ENCODE peak calls at places on chromosome 5, in five cellular contexts. Z is CD4-positive, CD25-positive, alpha-beta regulatory T cell; H is keratinocyte; I is mesendoderm; A is AG09309. E is an unnamed sample.

GRCh38 chr5:1638658-1639400 is 115.1 kb upstream of the LPCAT1 start:
- DNase-seq in Z (no peak), H (no peak), I (no peak), A (no peak), E (no peak)

GRCh38 chr5:134226441-134227192 is 744 bp upstream of the PPP2CA start:
- DNase-seq in Z (no peak), H (no peak), I (no peak), A (no peak), E (no peak)

GRCh38 chr5:14032944-14033343 is 88.5 kb upstream of the DNAH5 start:
- DNase-seq in Z (no peak), H (no peak), I (no peak), A (no peak), E (no peak)

GRCh38 chr5:3359642-3360041 is 236.0 kb upstream of the IRX1 start:
- DNase-seq in Z (no peak), H (no peak), I (no peak), A (no peak), E (no peak)

GRCh38 chr5:145479271-145479670 is 355.9 kb downstream of the PRELID2 start:
- DNase-seq in Z (no peak), H (peak; percentile 9), I (peak; percentile 49), A (no peak), E (no peak)

GRCh38 chr5:40074801-40075200 is 604.9 kb upstream of the PTGER4 start:
- DNase-seq in Z (no peak), H (no peak), I (no peak), A (no peak), E (no peak)

GRCh38 chr5:80191991-80192398 is 63.9 kb downstream of the SERINC5 start:
- DNase-seq in Z (peak; percentile 52), H (no peak), I (peak; percentile 18), A (no peak), E (no peak)

GRCh38 chr5:172541764-172542120 is 87.4 kb upstream of the SH3PXD2B start:
- DNase-seq in Z (no peak), H (no peak), I (no peak), A (no peak), E (no peak)

GRCh38 chr5:81506378-81506777 is 112.4 kb upstream of the ACOT12 start:
- DNase-seq in Z (no peak), H (no peak), I (no peak), A (no peak), E (no peak)

GRCh38 chr5:81506900-81507588 is 113.1 kb upstream of the ACOT12 start:
- DNase-seq in Z (peak; percentile 42), H (no peak), I (peak; percentile 81), A (peak; percentile 78), E (peak; percentile 64)

GRCh38 chr5:81505672-81506071 is 111.7 kb upstream of the ACOT12 start:
- DNase-seq in Z (no peak), H (no peak), I (no peak), A (no peak), E (no peak)
- H3K4me3 ChIP-seq in Z (no peak overlapping the region), H (no peak overlapping the region), I (no peak overlapping the region), A (no peak overlapping the region), E (no peak overlapping the region)

DNA sequence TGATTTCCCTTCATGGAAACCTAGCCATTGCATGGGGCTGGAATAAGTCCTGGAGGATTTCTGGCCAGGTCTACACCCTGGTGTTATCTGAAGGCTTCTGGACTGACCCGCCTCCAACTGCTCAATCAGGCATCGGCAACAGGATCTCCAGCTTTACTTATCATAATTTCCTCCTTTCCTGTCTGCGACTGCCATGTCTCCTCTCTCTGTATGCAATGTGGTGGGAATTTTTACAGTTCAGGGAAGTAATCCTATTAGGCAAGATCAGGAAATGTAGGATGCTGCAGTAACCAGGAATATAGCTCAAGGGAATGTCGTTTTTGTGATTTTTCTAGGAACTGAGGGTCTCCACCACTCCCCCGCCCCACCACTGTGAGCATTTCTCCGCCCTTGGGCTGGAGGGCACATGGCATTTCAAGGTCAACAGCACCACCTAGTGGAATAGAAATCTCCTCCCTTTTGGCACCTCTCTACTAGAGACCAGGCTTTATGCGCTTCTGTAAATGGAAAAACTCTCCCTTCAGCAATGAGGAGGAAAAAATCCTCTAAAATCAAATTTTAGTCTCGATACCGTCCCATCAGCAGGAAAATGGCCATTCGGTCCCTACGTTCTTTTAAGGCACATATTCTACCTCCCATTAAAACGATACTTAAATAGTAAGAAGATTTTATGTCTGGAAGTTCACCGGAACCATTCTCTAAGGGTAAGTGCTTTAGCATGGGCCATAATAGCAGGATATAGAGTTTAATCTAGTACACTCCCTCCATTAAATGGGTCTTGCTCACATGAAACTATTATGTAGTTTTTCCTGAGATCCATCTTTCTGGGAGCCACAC is 93.0 kb downstream of the YTHDC2 start:
- DNase-seq in Z (peak; percentile 56), H (no peak), I (peak; percentile 85), A (no peak), E (no peak)
- H3K4me3 ChIP-seq in Z (no peak overlapping the region), H (no peak overlapping the region), I (no peak overlapping the region), A (no peak overlapping the region), E (peak overlapping the region; percentile 4)

DNA sequence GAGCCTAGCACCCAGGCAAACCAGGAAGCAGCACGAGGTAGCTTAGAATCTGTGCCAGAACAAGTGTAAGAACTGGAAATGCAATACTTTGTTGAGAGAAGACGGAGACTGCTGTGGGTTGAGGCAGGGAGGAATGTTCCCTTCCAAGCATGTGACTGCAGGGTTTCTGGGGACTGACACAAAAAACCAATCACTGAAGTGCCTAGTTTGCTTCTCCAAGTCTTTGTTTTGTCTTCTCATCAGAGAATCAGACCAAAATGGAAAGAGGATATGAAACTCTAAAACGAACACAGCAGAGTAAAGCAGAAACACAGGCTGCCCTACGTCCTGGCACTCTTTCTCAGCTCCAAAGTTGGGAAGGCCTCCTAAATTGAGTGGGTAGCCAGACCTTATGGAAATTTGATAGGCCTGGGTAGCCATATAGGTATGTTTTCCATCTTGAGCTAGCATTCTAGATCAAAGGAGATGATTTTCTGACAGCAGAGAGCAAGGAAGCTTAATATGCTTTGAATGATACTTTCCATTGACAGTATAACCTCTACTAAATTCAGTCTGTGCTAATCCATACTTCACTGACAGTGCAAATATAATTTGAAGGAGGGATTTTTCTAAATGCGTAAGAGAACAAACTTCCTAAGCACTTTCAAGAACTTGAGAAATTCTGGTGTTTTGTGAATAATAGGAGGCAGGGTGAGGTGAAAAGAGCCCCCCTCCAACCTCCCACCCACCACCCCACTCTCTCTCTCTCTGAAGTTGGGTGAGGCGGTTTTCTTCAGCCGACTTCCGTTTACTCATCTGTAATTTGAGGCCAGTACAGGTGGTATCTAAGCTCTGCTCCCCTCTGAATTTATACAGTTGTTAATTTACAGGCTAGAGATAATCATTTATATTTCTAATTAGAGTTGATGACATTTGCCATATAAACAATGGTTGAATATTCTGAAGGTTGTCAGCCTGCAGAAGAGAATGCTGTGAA is 5.5 kb downstream of the ADRB2 start:
- DNase-seq in Z (no peak), H (no peak), I (no peak), A (no peak), E (no peak)
- H3K4me3 ChIP-seq in Z (no peak overlapping the region), H (peak overlapping the region; percentile 83), I (no peak overlapping the region), A (no peak overlapping the region), E (no peak overlapping the region)

DNA sequence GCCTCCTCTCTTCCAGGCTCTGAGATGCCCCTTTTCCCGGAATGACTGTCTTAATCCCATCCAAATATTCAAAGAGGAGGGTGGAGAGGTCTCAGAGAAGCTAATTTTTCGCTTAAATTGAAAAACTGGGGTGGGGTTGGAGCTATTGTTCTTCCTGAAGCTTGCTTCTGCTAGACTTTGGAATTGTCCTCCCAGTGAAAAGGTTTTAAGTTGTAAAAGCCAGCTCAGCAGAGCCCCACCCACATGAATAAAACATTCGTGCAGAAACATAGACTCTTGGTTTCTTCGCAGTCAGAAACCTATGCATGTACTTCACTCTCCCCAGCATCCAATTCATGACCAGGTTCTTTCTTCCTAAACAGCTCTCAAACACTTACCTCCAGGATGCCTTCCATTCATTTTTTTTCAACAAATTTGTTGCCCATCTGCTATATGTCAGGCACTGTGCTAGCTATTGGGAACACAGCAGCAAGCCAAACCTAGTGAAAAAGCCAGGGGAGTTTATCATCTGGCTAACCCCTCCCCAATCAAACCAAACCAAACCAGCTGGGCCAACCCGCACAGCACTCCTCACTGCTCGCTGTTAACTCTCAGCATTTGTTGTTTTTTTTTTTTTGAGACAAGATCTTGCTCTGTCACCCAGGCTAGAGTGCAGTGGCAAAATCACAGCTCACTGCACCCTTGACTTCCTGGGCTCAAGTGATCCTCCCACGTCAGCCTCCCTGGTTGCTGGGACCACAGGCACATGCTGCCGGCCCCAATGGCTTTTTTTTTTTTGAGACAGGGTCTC is 37.9 kb upstream of the OCLN start:
- DNase-seq in Z (no peak), H (no peak), I (no peak), A (no peak), E (no peak)
- H3K4me3 ChIP-seq in Z (no peak overlapping the region), H (no peak overlapping the region), I (no peak overlapping the region), A (no peak overlapping the region), E (no peak overlapping the region)

GRCh38 chr5:83474986-83475385 is 3.4 kb downstream of the VCAN start:
- DNase-seq in Z (no peak), H (no peak), I (peak; percentile 71), A (no peak), E (no peak)

GRCh38 chr5:83473344-83474169 is 2.0 kb downstream of the VCAN start:
- DNase-seq in Z (peak; percentile 32), H (no peak), I (peak; percentile 100), A (peak; percentile 93), E (peak; percentile 98)

GRCh38 chr5:83474170-83474796 is 2.7 kb downstream of the VCAN start:
- DNase-seq in Z (no peak), H (no peak), I (peak; percentile 98), A (peak; percentile 62), E (peak; percentile 87)

GRCh38 chr5:83476470-83476817 is 4.9 kb downstream of the VCAN start:
- DNase-seq in Z (no peak), H (no peak), I (no peak), A (no peak), E (no peak)

DNA sequence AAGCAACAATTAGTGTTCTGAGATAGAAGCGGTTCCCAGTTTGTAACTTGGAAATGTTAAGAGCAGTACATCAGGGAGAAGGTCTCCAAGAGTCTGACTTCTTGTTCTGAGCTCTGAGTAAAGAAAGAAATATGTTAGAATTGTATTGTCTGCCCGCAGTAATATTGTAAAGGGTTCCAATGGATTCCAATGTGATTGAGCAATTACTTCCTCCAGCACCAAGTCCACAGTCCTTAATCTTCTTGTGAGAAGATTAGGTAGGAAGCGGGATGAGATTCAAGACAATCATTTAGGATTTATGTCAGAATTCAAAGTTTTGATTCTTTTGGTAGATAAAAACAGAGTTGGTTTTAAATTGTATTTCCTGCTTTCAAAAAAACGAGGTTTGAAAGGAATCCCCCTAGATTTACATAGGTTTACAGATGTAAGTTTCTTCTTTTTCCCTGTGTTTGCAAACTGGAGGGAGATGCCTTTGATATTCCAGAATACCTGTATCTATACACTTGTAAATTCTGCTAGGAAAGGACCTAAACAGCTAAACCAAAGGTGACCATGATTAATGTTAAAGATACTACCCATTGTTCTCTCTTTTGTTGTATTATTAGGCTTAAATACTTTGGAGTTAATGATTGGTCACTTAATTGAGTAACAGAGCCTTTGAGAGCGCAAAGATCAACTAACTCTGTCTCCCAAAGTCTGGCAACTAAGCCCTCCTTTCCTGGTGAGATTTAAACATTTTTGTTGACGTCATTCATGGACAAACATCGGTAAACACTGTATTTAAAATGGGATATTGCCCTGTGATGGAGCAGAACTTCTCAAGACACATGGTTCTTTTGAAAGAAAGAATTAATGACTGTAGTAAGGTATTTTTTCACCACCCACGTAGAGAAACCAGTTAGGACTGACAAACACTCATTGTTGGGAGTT is 4.3 kb downstream of the VCAN start:
- DNase-seq in Z (no peak), H (no peak), I (peak; percentile 70), A (peak; percentile 83), E (peak; percentile 68)
- H3K4me3 ChIP-seq in Z (no peak overlapping the region), H (peak overlapping the region; percentile 72), I (no peak overlapping the region), A (no peak overlapping the region), E (peak overlapping the region; percentile 73)

GRCh38 chr5:139755892-139756671 is 39.5 kb upstream of the PSD2 start:
- DNase-seq in Z (no peak), H (no peak), I (no peak), A (no peak), E (no peak)
- H3K4me3 ChIP-seq in Z (no peak overlapping the region), H (no peak overlapping the region), I (no peak overlapping the region), A (no peak overlapping the region), E (peak overlapping the region; percentile 32)

GRCh38 chr5:88689662-88690351 is 193.2 kb downstream of the MEF2C start:
- DNase-seq in Z (no peak), H (no peak), I (no peak), A (no peak), E (no peak)
- H3K4me3 ChIP-seq in Z (no peak overlapping the region), H (no peak overlapping the region), I (no peak overlapping the region), A (no peak overlapping the region), E (no peak overlapping the region)

E was measured in skeletal muscle cell.